ENCODE peak calls at places on chromosome 6, in nine cellular contexts. Y, N, H, X, V, M, R, I and K are unnamed samples.

GRCh38 chr6:160260283-160261119 is 1.9 kb upstream of the SLC22A2 start:
- DNase-seq in X (no peak), M (no peak), R (no peak), H (no peak), V (no peak), Y (no peak), I (no peak), N (no peak), K (no peak)

GRCh38 chr6:118377711-118378414 is 170.2 kb upstream of the PLN start:
- DNase-seq in I (no peak), Y (no peak), R (no peak), M (no peak), X (peak), H (no peak), V (peak), N (no peak), K (no peak)

GRCh38 chr6:165819394-165819793 is 156.4 kb upstream of the PDE10A start:
- DNase-seq in I (no peak), H (no peak), R (no peak), N (no peak), V (peak), Y (no peak), M (peak), X (peak), K (no peak)

GRCh38 chr6:18241208-18241836 is 23.0 kb downstream of the DEK start:
- DNase-seq in R (no peak), I (no peak), V (no peak), Y (peak), H (no peak), N (no peak), X (no peak), M (no peak), K (no peak)

GRCh38 chr6:168495133-168495532 is 54.1 kb downstream of the SMOC2 start:
- DNase-seq in R (no peak), Y (no peak), M (no peak), H (no peak), V (no peak), X (no peak), N (no peak), I (no peak), K (no peak)

GRCh38 chr6:11164717-11165646 is 53.5 kb upstream of the ERVFRD-1 start:
- DNase-seq in N (no peak), V (no peak), Y (no peak), R (no peak), I (no peak), X (no peak), H (no peak), M (no peak), K (no peak)

GRCh38 chr6:11804706-11805105 is 26.1 kb upstream of the ADTRP start:
- DNase-seq in I (no peak), R (no peak), N (no peak), H (no peak), V (no peak), X (no peak), Y (no peak), M (no peak), K (no peak)

GRCh38 chr6:100462990-100463684 is 1.6 kb downstream of the SIM1 start:
- DNase-seq in H (no peak), N (no peak), M (no peak), I (no peak), R (no peak), X (no peak), Y (no peak), V (no peak), K (no peak)

GRCh38 chr6:9540534-9541126 is 874.2 kb downstream of the TFAP2A start:
- DNase-seq in H (no peak), R (no peak), M (peak), N (no peak), I (peak), V (no peak), Y (peak), X (no peak), K (no peak)

GRCh38 chr6:149249370-149250357 is 67.8 kb upstream of the TAB2 start:
- DNase-seq in I (no peak), H (no peak), N (no peak), Y (no peak), M (peak), V (no peak), X (no peak), R (no peak), K (no peak)

GRCh38 chr6:92047152-92047551 is 1372.2 kb downstream of the EPHA7 start:
- DNase-seq in I (no peak), R (no peak), H (no peak), N (no peak), M (no peak), Y (no peak), X (no peak), V (no peak), K (no peak)

GRCh38 chr6:40962241-40962640 is 76.8 kb downstream of the UNC5CL start:
- DNase-seq in N (no peak), H (no peak), Y (peak), I (peak), M (peak), X (no peak), R (no peak), V (no peak), K (peak)

GRCh38 chr6:21522007-21522758 is 71.4 kb upstream of the SOX4 start:
- DNase-seq in R (no peak), I (no peak), X (no peak), N (no peak), Y (no peak), H (no peak), V (no peak), M (no peak), K (no peak)

GRCh38 chr6:152110878-152111820 is 303.7 kb downstream of the ESR1 start:
- DNase-seq in R (peak), H (no peak), Y (no peak), I (no peak), X (peak), V (no peak), N (peak), M (no peak), K (peak)

GRCh38 chr6:111482236-111482958 is 621 bp downstream of the REV3L start:
- DNase-seq in V (peak), N (peak), H (peak), R (peak), X (peak), M (peak), I (no peak), Y (no peak), K (peak)

GRCh38 chr6:9458424-9458823 is 956.5 kb downstream of the TFAP2A start:
- DNase-seq in V (no peak), M (no peak), H (no peak), X (no peak), I (no peak), R (no peak), N (no peak), Y (no peak), K (no peak)

GRCh38 chr6:24985313-24985712 is 49.6 kb upstream of the RIPOR2 start:
- DNase-seq in I (no peak), V (no peak), H (no peak), N (no peak), M (no peak), R (no peak), Y (no peak), X (no peak), K (no peak)

GRCh38 chr6:47034919-47035318 is 7.2 kb downstream of the ADGRF1 start:
- DNase-seq in M (peak), N (no peak), X (peak), I (peak), H (no peak), Y (peak), R (no peak), V (peak), K (peak)

GRCh38 chr6:99138445-99138844 is 190.7 kb upstream of the FBXL4 start:
- DNase-seq in I (no peak), R (no peak), V (no peak), Y (no peak), X (no peak), H (no peak), N (no peak), M (no peak), K (no peak)

GRCh38 chr6:45163952-45164766 is 164.0 kb upstream of the RUNX2 start:
- DNase-seq in Y (peak), N (no peak), R (no peak), I (no peak), H (no peak), V (no peak), M (no peak), X (no peak), K (no peak)

GRCh38 chr6:24982231-24982630 is 46.5 kb upstream of the RIPOR2 start:
- DNase-seq in X (no peak), M (peak), Y (no peak), V (no peak), H (no peak), I (no peak), R (no peak), N (no peak), K (no peak)

GRCh38 chr6:108841377-108841855 is 6.8 kb upstream of the ARMC2 start:
- DNase-seq in X (no peak), M (no peak), R (no peak), N (peak), I (no peak), H (no peak), Y (no peak), V (no peak), K (no peak)

GRCh38 chr6:150029749-150030148 is 4.4 kb upstream of the RAET1L start:
- DNase-seq in Y (no peak), R (no peak), X (no peak), M (no peak), I (no peak), V (no peak), H (no peak), N (no peak), K (no peak)

GRCh38 chr6:79984261-79984660 is 20.2 kb upstream of the TTK start:
- DNase-seq in H (no peak), Y (peak), I (no peak), N (no peak), M (peak), V (no peak), X (peak), R (no peak), K (peak)

GRCh38 chr6:103677290-103677689 is 1182.4 kb downstream of the HACE1 start:
- DNase-seq in M (no peak), X (no peak), Y (no peak), I (no peak), V (no peak), N (no peak), H (no peak), R (no peak), K (no peak)

GRCh38 chr6:144305985-144306384 is 20.9 kb downstream of the UTRN start:
- DNase-seq in Y (no peak), V (no peak), H (no peak), M (no peak), N (no peak), I (no peak), R (no peak), X (no peak), K (peak)

GRCh38 chr6:3061501-3061941 is 6.8 kb upstream of the RIPK1 start:
- DNase-seq in X (no peak), R (no peak), H (no peak), Y (no peak), M (peak), V (no peak), N (no peak), I (no peak), K (peak)
- TF ChIP-seq CTCF in X (no peak), R (no peak), H (no peak), Y (no peak), M (peak), V (no peak), N (no peak), I (peak), K (no peak)

GRCh38 chr6:76881414-76881813 is 581.9 kb downstream of the HTR1B start:
- DNase-seq in M (peak), X (no peak), N (no peak), H (no peak), V (no peak), R (no peak), Y (no peak), I (no peak), K (peak)

DNA sequence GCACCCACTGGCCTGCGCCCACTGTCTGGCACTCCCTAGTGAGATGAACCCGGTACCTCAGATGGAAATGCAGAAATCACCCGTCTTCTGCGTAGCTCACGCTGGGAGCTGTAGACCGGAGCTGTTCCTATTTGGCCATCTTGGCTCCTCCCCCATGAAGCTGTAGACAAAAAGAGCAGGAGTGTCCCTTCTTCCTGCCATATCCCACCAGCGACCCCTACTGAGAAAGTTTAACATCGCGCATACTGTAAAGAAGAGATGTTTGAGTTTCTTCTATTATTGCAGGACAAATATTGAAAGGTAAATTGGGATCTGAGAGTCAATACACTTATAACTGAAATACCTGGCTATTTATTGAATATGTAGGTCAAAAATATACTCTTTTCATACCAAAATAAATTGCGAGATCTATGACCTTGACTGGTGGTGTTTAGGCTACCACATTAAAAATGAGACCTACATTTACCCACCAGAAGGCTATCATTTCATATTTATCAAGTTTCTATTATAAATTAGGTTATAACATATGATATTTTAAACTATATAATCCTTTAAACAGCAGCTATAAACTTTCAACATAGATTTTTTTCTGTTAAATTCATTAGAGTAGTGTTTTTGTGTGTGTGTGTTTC is 586.3 kb downstream of the HTR1B start:
- DNase-seq in X (peak), H (no peak), V (peak), Y (no peak), N (no peak), I (no peak), R (peak), M (peak), K (peak)
- H3K4me3 ChIP-seq in X (no peak), H (peak), V (no peak), Y (no peak), N (no peak), I (no peak), R (no peak), M (peak), K (no peak)

GRCh38 chr6:78867370-78868040 is at the start of gene IRAK1BP1:
- DNase-seq in V (peak), N (peak), I (peak), R (peak), H (peak), M (peak), Y (peak), X (peak), K (peak)
- TF ChIP-seq CTCF in V (no peak), N (no peak), I (peak), R (peak), H (no peak), M (no peak), Y (no peak), X (no peak), K (no peak)

GRCh38 chr6:138728672-138729071 is 44.9 kb upstream of the CCDC28A start:
- DNase-seq in I (no peak), M (no peak), Y (no peak), N (no peak), H (no peak), V (no peak), X (no peak), R (no peak), K (no peak)

GRCh38 chr6:138736640-138737039 is 36.9 kb upstream of the CCDC28A start:
- DNase-seq in H (no peak), M (peak), V (no peak), R (no peak), X (no peak), Y (no peak), I (no peak), N (no peak), K (no peak)

DNA sequence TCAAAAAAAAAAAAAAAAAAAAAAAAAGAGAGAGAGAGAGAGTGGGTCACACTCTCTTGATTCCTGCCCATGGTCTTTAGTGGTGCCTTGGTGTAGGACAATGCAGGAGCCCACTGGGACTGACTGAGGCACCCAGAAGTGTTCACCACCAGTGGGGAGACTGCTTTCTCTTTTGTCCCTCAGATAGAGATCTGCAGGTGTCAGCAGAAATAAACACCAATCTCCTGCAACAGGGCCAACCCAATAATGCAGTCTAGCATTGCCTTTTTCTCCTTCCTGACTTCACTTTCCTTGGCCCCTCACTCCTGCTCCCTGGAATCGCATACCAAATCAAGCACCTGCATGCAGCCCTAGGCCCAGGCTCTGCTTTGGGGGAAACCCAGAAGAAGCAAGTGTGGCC is 39.0 kb upstream of the CCDC28A start:
- DNase-seq in H (no peak), M (no peak), I (no peak), R (no peak), N (no peak), Y (no peak), X (no peak), V (no peak), K (no peak)
- H3K4me3 ChIP-seq in H (no peak), M (no peak), I (no peak), R (no peak), N (no peak), Y (no peak), X (no peak), V (no peak), K (no peak)

DNA sequence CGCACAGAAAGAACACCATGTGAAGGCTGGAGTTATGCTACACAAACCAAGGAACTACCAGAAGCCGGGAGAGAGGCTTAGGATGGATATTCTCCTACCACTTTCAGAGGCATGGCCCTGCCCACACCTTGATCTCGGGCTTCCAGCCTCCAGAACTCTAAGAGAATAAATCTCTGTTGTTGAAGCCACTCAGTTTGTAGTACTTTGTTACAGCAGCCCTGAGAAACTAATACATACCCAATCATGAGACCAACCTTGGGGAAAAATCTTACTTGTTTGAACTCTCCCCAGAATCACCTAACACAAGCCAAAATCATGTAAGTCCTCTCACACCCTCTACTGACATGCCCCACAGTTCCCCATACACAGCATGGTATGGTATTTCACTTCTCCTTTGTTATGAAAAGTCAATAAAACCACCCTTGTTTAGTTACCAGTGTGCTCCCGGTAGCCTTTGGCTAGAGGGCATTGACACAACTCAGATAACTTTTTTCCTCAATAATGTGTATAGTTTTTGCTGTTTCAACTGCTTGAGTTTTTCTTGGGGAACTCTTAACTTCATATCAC is 40.7 kb upstream of the SLC2A12 start:
- DNase-seq in I (no peak), V (no peak), H (no peak), X (no peak), Y (no peak), M (no peak), N (no peak), R (no peak), K (no peak)
- TF ChIP-seq CTCF in I (no peak), V (no peak), H (no peak), X (no peak), Y (no peak), M (no peak), N (no peak), R (no peak), K (no peak)

DNA sequence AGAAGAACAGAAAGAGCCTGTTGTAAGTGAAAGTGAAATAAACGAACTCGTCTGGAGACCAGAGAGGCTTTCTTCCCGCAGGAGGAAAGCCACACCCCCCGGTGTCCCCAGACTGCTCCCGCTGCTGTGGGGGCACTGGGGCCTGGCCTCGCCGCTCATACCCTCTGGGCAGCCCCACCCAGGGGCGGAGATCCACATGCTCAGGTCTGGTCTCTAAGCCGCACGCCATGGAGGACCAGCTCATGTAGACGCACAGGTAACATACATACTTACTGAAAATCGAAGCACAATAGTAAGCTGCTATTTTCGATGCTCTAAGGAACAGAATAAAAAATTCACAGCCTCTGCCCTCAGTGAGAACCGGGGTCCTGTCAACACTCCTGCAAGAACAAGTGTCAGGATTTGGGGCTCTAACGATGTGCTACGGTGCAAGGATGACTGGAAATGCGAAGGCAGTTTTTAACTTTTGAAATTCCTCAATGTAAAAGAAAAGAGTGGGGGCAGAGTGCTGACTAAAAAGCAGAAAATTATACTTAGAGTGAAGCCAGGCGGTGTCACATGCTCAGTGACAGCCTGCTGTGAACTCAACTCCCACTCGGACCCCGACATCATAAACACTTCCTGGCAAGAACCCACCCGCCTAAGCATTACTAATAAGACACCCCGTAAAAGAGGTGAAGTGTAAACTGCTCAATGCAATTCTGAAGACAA is 110.5 kb downstream of the IRF4 start:
- DNase-seq in M (no peak), R (no peak), V (no peak), H (no peak), I (no peak), N (no peak), X (no peak), Y (no peak), K (no peak)
- H3K4me3 ChIP-seq in M (no peak), R (no peak), V (no peak), H (no peak), I (no peak), N (no peak), X (no peak), Y (no peak), K (no peak)

DNA sequence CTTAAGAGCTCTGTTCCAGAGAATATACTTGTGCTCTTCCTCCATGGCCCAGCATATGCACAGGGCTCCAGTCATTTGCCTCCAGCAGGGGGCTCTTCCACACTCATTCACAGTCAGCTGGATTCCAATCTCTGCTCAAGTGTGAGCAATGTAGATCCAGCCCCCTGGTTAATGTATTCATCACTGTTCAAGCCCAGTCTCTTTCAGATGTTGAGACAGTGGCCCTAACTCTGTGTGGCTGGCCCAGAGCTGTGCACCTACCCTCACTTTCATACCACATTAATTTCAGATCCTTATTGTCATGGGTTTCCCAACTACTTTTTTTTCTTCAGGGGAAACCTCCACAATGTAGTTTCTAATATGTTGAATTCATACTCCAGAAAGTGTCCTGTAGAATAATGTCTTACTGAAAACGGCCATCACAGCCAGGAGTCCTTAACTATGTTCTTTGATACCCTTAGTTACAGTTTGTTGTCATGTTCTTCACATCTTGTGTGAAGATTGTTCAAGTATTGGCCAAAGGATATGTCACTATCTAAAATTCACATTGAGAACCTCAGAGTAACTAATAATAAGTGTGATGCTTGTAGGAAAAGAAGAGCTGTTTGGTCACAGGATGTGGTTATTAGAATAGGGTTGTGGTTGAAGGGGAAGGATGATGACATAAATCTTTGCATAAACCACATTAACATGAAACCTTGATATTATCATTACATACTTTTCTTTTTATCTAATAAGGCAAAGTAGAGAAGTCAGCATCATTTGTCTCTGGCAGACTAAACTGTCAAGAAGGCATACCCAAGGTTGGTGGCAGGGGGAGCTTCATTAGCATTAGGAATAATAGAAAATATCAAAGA is 14.4 kb upstream of the HLA-DQA1 start:
- DNase-seq in I (no peak), R (peak), M (peak), X (peak), N (peak), V (peak), H (no peak), Y (no peak), K (no peak)
- TF ChIP-seq CTCF in I (no peak), R (peak), M (peak), X (no peak), N (no peak), V (no peak), H (peak), Y (no peak), K (peak)

GRCh38 chr6:1039746-1040145 is 272.2 kb upstream of the FOXQ1 start:
- DNase-seq in N (no peak), I (no peak), V (no peak), Y (no peak), M (no peak), R (no peak), X (peak), H (no peak), K (no peak)
- H3K4me3 ChIP-seq in N (no peak), I (no peak), V (no peak), Y (no peak), M (no peak), R (no peak), X (no peak), H (no peak), K (no peak)